ENCODE peak calls at places on chromosomes 16 and 17, in eight cellular contexts. O is HCT116, I is stomach, F is K562, W is suprapubic skin, L is H1, B is transverse colon, Q is sigmoid colon. H is an unnamed sample.

GRCh38 chr17:20066253-20066652 is 57.1 kb downstream of the SPECC1 start:
- DNase-seq in W (no peak), F (no peak), Q (peak), B (no peak), L (no peak), I (peak), O (no peak), H (no peak)

GRCh38 chr17:71032746-71033273 is 863.5 kb downstream of the KCNJ2 start:
- DNase-seq in B (no peak), F (no peak), I (no peak), O (no peak), Q (no peak), W (no peak), L (peak), H (no peak)

GRCh38 chr16:89270666-89271345 is 53.3 kb downstream of the ZNF778 start:
- DNase-seq in O (no peak), W (no peak), L (no peak), B (no peak), F (no peak), Q (no peak), I (no peak), H (no peak)

GRCh38 chr16:75591001-75591852 is 25.0 kb downstream of the GABARAPL2 start:
- DNase-seq in B (peak), W (peak), I (no peak), L (no peak), O (no peak), Q (peak), F (no peak), H (no peak)

GRCh38 chr16:4323845-4324478 is 8.1 kb downstream of the GLIS2 start:
- DNase-seq in F (peak), B (peak), I (peak), Q (peak), W (no peak), L (peak), O (no peak), H (no peak)

GRCh38 chr17:70261170-70261569 is 91.8 kb downstream of the KCNJ2 start:
- DNase-seq in O (no peak), I (no peak), F (no peak), W (no peak), B (no peak), Q (no peak), L (no peak), H (no peak)

GRCh38 chr16:75279277-75279676 is 27.9 kb upstream of the BCAR1 start:
- DNase-seq in F (no peak), I (no peak), W (no peak), Q (no peak), L (no peak), B (no peak), O (no peak), H (no peak)

GRCh38 chr17:68591583-68591982 is 9.6 kb downstream of the FAM20A start:
- DNase-seq in F (peak), I (no peak), Q (no peak), W (no peak), O (no peak), B (no peak), L (peak), H (no peak)

GRCh38 chr17:35235289-35235688 is 7.6 kb upstream of the SLFN5 start:
- DNase-seq in F (no peak), B (no peak), Q (no peak), I (no peak), W (no peak), L (no peak), O (no peak), H (no peak)

GRCh38 chr16:1054660-1055556 is 17.6 kb upstream of the SSTR5 start:
- DNase-seq in L (peak), I (peak), W (no peak), B (peak), F (peak), Q (no peak), O (peak), H (peak)

GRCh38 chr16:72473631-72474030 is 301.7 kb upstream of the PMFBP1 start:
- DNase-seq in B (no peak), L (no peak), Q (no peak), O (no peak), F (no peak), W (no peak), I (no peak), H (no peak)

GRCh38 chr16:69762843-69763556 is 868 bp downstream of the WWP2 start:
- DNase-seq in W (no peak), F (no peak), O (no peak), Q (no peak), B (peak), L (no peak), I (no peak), H (no peak)

GRCh38 chr16:85384831-85385462 is 228.2 kb upstream of the GSE1 start:
- DNase-seq in F (no peak), Q (peak), L (peak), O (no peak), I (peak), B (peak), W (peak), H (no peak)

GRCh38 chr17:61452301-61453290 is at the start of gene TBX4:
- DNase-seq in B (no peak), W (peak), I (no peak), F (no peak), Q (peak), O (no peak), L (no peak), H (no peak)

GRCh38 chr16:88379694-88380040 is 3.1 kb upstream of the ZNF469 start:
- DNase-seq in L (no peak), W (no peak), B (no peak), O (no peak), I (no peak), Q (no peak), F (no peak), H (no peak)

GRCh38 chr17:9968881-9969280 is 63.8 kb upstream of the RCVRN start:
- DNase-seq in B (no peak), L (no peak), F (no peak), O (no peak), I (no peak), W (no peak), Q (no peak), H (no peak)

GRCh38 chr17:45228985-45229517 is 7.4 kb downstream of the FMNL1 start:
- DNase-seq in F (peak), O (no peak), B (peak), W (peak), I (peak), L (no peak), Q (peak), H (peak)

GRCh38 chr17:64282753-64283080 is 19.7 kb upstream of the TEX2 start:
- DNase-seq in I (no peak), O (no peak), W (no peak), Q (no peak), B (no peak), F (no peak), L (no peak), H (no peak)

GRCh38 chr17:82019208-82019727 is 3.4 kb downstream of the CENPX start:
- DNase-seq in B (no peak), I (no peak), O (no peak), W (no peak), F (no peak), L (no peak), Q (no peak), H (no peak)

GRCh38 chr17:66670211-66670610 is 164.7 kb upstream of the CACNG5 start:
- DNase-seq in F (no peak), B (no peak), O (no peak), L (no peak), Q (no peak), W (no peak), I (no peak), H (no peak)

GRCh38 chr17:50058296-50058945 is 2.5 kb downstream of the ITGA3 start:
- DNase-seq in L (no peak), I (no peak), O (no peak), F (no peak), B (no peak), W (no peak), Q (no peak), H (no peak)

GRCh38 chr17:78351449-78352006 is 8.3 kb downstream of the SOCS3 start:
- DNase-seq in Q (peak), B (peak), I (peak), O (no peak), W (peak), F (no peak), L (peak), H (no peak)

GRCh38 chr17:63834431-63835166 is 7.1 kb upstream of the FTSJ3 start:
- DNase-seq in I (peak), Q (peak), O (peak), B (no peak), F (peak), W (no peak), L (peak), H (peak)

GRCh38 chr17:9329251-9329921 is 246.2 kb downstream of the STX8 start:
- DNase-seq in O (no peak), Q (no peak), B (no peak), I (no peak), L (peak), W (no peak), F (no peak), H (no peak)

GRCh38 chr16:68287276-68288251 is 23.2 kb downstream of the SLC7A6OS start:
- DNase-seq in I (no peak), W (peak), O (no peak), F (no peak), L (no peak), B (no peak), Q (peak), H (no peak)

GRCh38 chr16:88088161-88088581 is 136.9 kb downstream of the BANP start:
- DNase-seq in W (peak), B (no peak), O (no peak), L (no peak), F (no peak), I (no peak), Q (peak), H (no peak)

GRCh38 chr16:14011846-14012245 is 59.3 kb upstream of the MRTFB start:
- DNase-seq in F (no peak), O (no peak), I (no peak), B (no peak), Q (no peak), L (no peak), W (peak), H (no peak)

GRCh38 chr16:1021553-1022160 is 40.1 kb downstream of the SOX8 start:
- DNase-seq in F (no peak), I (no peak), O (no peak), W (no peak), L (no peak), B (no peak), Q (no peak), H (no peak)

GRCh38 chr17:31525801-31526549 is 134.5 kb downstream of the RAB11FIP4 start:
- DNase-seq in O (no peak), B (no peak), W (no peak), L (no peak), Q (no peak), F (peak), I (no peak), H (peak)

GRCh38 chr17:9905902-9906301 is 831 bp upstream of the RCVRN start:
- DNase-seq in B (no peak), Q (no peak), I (no peak), F (peak), O (peak), L (peak), W (no peak), H (peak)

GRCh38 chr17:57366558-57367351 is 110.4 kb downstream of the MSI2 start:
- DNase-seq in O (no peak), I (peak), W (no peak), F (peak), Q (no peak), L (no peak), B (no peak), H (no peak)

GRCh38 chr16:11405331-11406176 is 60.3 kb downstream of the RMI2 start:
- DNase-seq in O (peak), B (peak), L (peak), W (no peak), I (peak), F (peak), Q (no peak), H (no peak)

GRCh38 chr16:81554993-81555392 is 110.4 kb downstream of the CMIP start:
- DNase-seq in W (no peak), B (no peak), F (no peak), I (no peak), O (no peak), L (no peak), Q (no peak), H (no peak)

GRCh38 chr17:51097708-51098446 is 22.8 kb downstream of the SPAG9 start:
- DNase-seq in F (no peak), B (peak), Q (no peak), O (no peak), L (no peak), W (no peak), I (no peak), H (no peak)

GRCh38 chr17:40648326-40648968 is 829 bp upstream of the SMARCE1 start:
- DNase-seq in Q (no peak), F (no peak), W (peak), O (no peak), I (peak), B (no peak), L (no peak), H (no peak)

GRCh38 chr17:64496348-64496785 is 487 bp downstream of the POLG2 start:
- DNase-seq in F (no peak), O (no peak), L (no peak), I (no peak), Q (no peak), W (no peak), B (no peak), H (no peak)

GRCh38 chr17:36731806-36732205 is 130.4 kb downstream of the MRM1 start:
- DNase-seq in W (no peak), F (no peak), B (no peak), I (no peak), L (peak), O (no peak), Q (no peak), H (no peak)

GRCh38 chr17:14201595-14201994 is 35.1 kb downstream of the CDRT15 start:
- DNase-seq in O (no peak), Q (no peak), F (no peak), W (no peak), I (no peak), B (peak), L (no peak), H (no peak)

GRCh38 chr17:45389354-45389753 is 43.3 kb downstream of the ARHGAP27 start:
- DNase-seq in W (no peak), B (no peak), L (no peak), I (no peak), Q (peak), F (no peak), O (no peak), H (no peak)

GRCh38 chr17:76519048-76519614 is 17.9 kb upstream of the RHBDF2 start:
- DNase-seq in L (no peak), O (no peak), F (no peak), I (no peak), B (no peak), W (no peak), Q (no peak), H (no peak)
- TF ChIP-seq POLR2A in L (no peak), O (no peak), F (no peak), I (no peak), B (no peak), W (no peak), Q (no peak), H (no peak)

GRCh38 chr17:6549384-6550036 is 6.8 kb downstream of the PITPNM3 start:
- DNase-seq in B (no peak), O (no peak), Q (no peak), W (no peak), I (no peak), F (no peak), L (no peak), H (no peak)
- TF ChIP-seq POLR2AphosphoS5 in B (no peak), O (no peak), Q (no peak), W (no peak), I (no peak), F (no peak), L (no peak), H (no peak)

GRCh38 chr16:17343028-17343427 is 127.7 kb downstream of the XYLT1 start:
- DNase-seq in W (no peak), B (peak), O (no peak), F (no peak), I (no peak), L (no peak), Q (no peak), H (no peak)
- TF ChIP-seq POLR2A in W (no peak), B (no peak), O (no peak), F (no peak), I (no peak), L (no peak), Q (no peak), H (peak)

GRCh38 chr17:60167095-60167741 is 17.4 kb downstream of the CA4 start:
- DNase-seq in L (no peak), I (peak), O (no peak), W (no peak), Q (no peak), B (no peak), F (no peak), H (no peak)

GRCh38 chr17:60168654-60169053 is 18.9 kb downstream of the CA4 start:
- DNase-seq in F (no peak), Q (no peak), W (no peak), I (no peak), O (no peak), L (no peak), B (no peak), H (no peak)

GRCh38 chr17:60170835-60171752 is 21.3 kb downstream of the CA4 start:
- DNase-seq in I (peak), B (no peak), W (no peak), Q (no peak), F (peak), O (no peak), L (no peak), H (no peak)

GRCh38 chr17:60171753-60172079 is 21.9 kb downstream of the CA4 start:
- DNase-seq in I (no peak), B (no peak), L (no peak), O (no peak), Q (no peak), F (no peak), W (no peak), H (no peak)

GRCh38 chr17:60169921-60170817 is 20.4 kb downstream of the CA4 start:
- DNase-seq in W (no peak), B (peak), O (no peak), I (no peak), L (no peak), Q (no peak), F (no peak), H (no peak)
- TF ChIP-seq POLR2AphosphoS5 in W (no peak), B (no peak), O (no peak), I (no peak), L (no peak), Q (no peak), F (no peak), H (no peak)

GRCh38 chr17:17300624-17301568 is 2.3 kb upstream of the NT5M start:
- DNase-seq in Q (peak), I (peak), B (peak), F (no peak), L (peak), W (peak), O (no peak), H (no peak)

GRCh38 chr17:17303847-17304490 is 796 bp downstream of the NT5M start:
- DNase-seq in B (no peak), Q (no peak), L (no peak), W (no peak), F (no peak), I (no peak), O (no peak), H (no peak)

GRCh38 chr17:17305282-17305801 is 2.2 kb downstream of the NT5M start:
- DNase-seq in O (no peak), Q (no peak), W (no peak), I (no peak), B (peak), L (no peak), F (peak), H (peak)

GRCh38 chr17:17304521-17304985 is 1.4 kb downstream of the NT5M start:
- DNase-seq in O (no peak), Q (no peak), I (no peak), F (no peak), L (no peak), W (no peak), B (no peak), H (no peak)

GRCh38 chr17:17303010-17303846 is at the start of gene NT5M:
- DNase-seq in Q (peak), I (peak), B (peak), L (peak), W (peak), F (peak), O (no peak), H (peak)
- TF ChIP-seq POLR2A in Q (no peak), I (no peak), B (no peak), L (peak), W (no peak), F (peak), O (peak), H (peak)